ENCODE peak calls at places on chromosomes 16 and 17, in six cellular contexts. E is stomach, H is IMR-90, R is esophagus muscularis mucosa, G is prostate gland, F is HCT116. I is an unnamed sample.

GRCh38 chr17:65434251-65434650 is 127.2 kb downstream of the AXIN2 start:
- DNase-seq in E (no peak), H (no peak), R (no peak), G (no peak), F (no peak), I (no peak)

GRCh38 chr17:55263565-55264272 is 1.0 kb upstream of the HLF start:
- DNase-seq in E (no peak), H (no peak), R (no peak), G (no peak), F (no peak), I (no peak)

GRCh38 chr17:64213995-64214507 is 49.0 kb downstream of the TEX2 start:
- DNase-seq in E (no peak), H (no peak), R (no peak), G (no peak), F (no peak), I (no peak)

GRCh38 chr17:3960764-3961163 is 3.5 kb downstream of the ATP2A3 start:
- DNase-seq in E (no peak), H (peak; percentile 55), R (no peak), G (no peak), F (no peak), I (peak; percentile 46)

GRCh38 chr17:76076765-76077581 is 2.0 kb upstream of the ZACN start:
- DNase-seq in E (no peak), H (peak; percentile 41), R (no peak), G (no peak), F (no peak), I (no peak)

GRCh38 chr16:65658339-65659275 is 536.7 kb upstream of the CDH11 start:
- DNase-seq in E (no peak), H (peak; percentile 86), R (no peak), G (peak; percentile 64), F (no peak), I (no peak)

GRCh38 chr17:63665527-63666214 is 34.3 kb downstream of the LIMD2 start:
- DNase-seq in E (no peak), H (no peak), R (no peak), G (no peak), F (no peak), I (no peak)

GRCh38 chr17:21278304-21279197 is 6.0 kb upstream of the MAP2K3 start:
- DNase-seq in E (peak; percentile 87), H (no peak), R (no peak), G (no peak), F (no peak), I (peak; percentile 77)

GRCh38 chr17:1168537-1169234 is 11.1 kb downstream of the ABR start:
- DNase-seq in E (no peak), H (no peak), R (no peak), G (no peak), F (no peak), I (no peak)

GRCh38 chr17:63464691-63465090 is 12.2 kb upstream of the ACE start:
- DNase-seq in E (no peak), H (no peak), R (no peak), G (no peak), F (no peak), I (no peak)

GRCh38 chr17:76063880-76064546 is 8.3 kb downstream of the SRP68 start:
- DNase-seq in E (no peak), H (no peak), R (no peak), G (no peak), F (no peak), I (no peak)

GRCh38 chr16:84884311-84885023 is 64.7 kb downstream of the CRISPLD2 start:
- DNase-seq in E (peak; percentile 53), H (no peak), R (no peak), G (peak; percentile 44), F (no peak), I (peak; percentile 92)

DNA sequence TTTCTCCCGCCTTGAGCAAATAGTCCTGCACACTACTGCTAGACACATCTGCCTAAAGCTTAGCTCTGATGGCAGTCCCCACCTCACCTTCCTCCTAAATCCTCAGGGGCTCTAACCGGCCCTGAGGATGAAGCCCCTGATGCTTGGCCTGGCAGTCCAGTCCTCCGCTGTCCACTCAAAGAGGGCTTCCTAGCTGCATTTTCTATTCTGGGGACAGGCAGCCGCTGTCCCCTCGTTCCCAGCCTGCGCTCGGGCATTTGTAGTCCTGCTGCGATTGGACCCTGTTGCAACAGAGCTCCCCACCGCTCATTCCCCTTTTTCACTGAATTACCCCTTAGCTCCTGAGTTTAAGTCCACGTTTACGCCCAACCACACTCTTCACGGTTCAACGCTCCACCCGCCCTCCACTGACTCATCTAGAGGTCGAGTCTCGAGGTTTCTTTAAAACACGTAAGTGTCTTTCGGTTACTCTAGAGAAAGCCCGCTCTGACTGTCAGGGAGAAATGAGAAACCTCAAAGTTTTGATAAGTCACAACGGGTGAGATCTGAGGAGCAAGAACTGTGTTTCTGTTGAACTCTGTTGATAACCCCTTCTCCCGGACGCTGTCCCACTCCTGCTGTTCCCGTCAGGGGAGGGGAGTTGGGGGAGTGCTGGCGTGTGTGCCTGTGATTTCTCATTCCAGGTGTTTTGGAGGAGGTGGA is 4.5 kb downstream of the CCR7 start:
- DNase-seq in E (peak; percentile 31), H (peak; percentile 57), R (peak; percentile 88), G (no peak), F (no peak), I (peak; percentile 74)
- H3K27ac ChIP-seq in E (peak overlapping the region; percentile 77), H (peak overlapping the region; percentile 36), R (peak overlapping the region; percentile 67), G (peak overlapping the region; percentile 71), F (no peak overlapping the region), I (peak overlapping the region; percentile 83)

DNA sequence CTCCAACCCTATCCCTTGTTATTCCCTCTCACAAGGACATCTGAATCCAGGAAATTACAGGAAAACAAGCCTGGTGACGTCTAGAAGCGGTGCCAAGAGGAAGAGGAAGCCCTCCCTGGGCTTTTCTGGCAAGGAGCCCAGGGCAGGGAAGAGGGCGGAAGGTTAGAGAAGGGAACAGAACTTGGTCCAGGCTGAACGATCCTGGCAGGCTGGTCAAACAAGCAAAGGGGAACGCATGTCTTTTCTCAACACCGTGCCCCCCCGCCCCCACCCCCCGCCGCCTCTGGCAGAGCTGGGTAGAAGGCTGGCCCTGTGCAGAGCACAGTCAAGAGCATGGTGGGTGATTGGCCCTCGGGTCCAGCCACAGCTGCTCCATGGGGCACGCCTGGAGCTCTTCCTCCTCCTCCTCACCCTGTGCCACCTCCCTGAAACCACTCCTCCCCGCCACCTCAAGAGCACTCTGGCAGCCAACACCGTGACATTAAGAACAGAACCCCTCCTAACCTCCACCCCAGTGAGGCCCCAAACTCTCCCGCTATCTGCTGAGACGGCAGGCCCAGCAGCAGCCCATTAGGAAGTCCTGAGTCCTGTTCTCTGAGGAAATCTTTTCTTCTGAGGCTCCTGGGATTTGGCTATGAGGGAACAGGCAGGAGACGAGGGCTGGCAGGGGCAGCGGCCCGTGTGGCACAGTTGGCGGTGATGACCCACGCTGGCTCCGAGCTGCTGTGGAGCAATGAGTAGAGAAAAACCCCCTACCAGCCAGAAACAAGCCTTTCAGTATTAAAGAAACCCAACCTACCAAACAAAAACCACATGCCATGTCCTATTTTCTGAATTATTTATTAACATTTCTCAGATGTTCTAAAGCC is 7.3 kb downstream of the C16orf86 start:
- DNase-seq in E (peak; percentile 77), H (no peak), R (no peak), G (no peak), F (no peak), I (peak; percentile 64)
- TF ChIP-seq POLR2A in E (no peak), H (no peak), R (no peak), G (no peak), F (no peak), I (peak; percentile 4)

GRCh38 chr17:73545109-73545508 is 99.1 kb downstream of the SDK2 start:
- DNase-seq in E (no peak), H (no peak), R (no peak), G (no peak), F (no peak), I (no peak)
- H3K27ac ChIP-seq in E (no peak overlapping the region), H (no peak overlapping the region), R (no peak overlapping the region), G (no peak overlapping the region), F (no peak overlapping the region), I (no peak overlapping the region)

GRCh38 chr17:8794636-8795035 is 4.5 kb downstream of the MFSD6L start:
- DNase-seq in E (no peak), H (no peak), R (peak; percentile 66), G (no peak), F (no peak), I (no peak)
- TF ChIP-seq POLR2A in E (no peak), H (no peak), R (no peak), G (no peak), F (no peak), I (no peak)

GRCh38 chr17:19755392-19755791 is 7.3 kb upstream of the ALDH3A1 start:
- DNase-seq in E (no peak), H (no peak), R (no peak), G (no peak), F (no peak), I (no peak)

GRCh38 chr17:19755821-19756510 is 7.9 kb upstream of the ALDH3A1 start:
- DNase-seq in E (no peak), H (no peak), R (no peak), G (no peak), F (no peak), I (no peak)

GRCh38 chr17:19752216-19753048 is 4.3 kb upstream of the ALDH3A1 start:
- DNase-seq in E (no peak), H (no peak), R (no peak), G (no peak), F (no peak), I (no peak)

GRCh38 chr17:19753049-19753444 is 4.9 kb upstream of the ALDH3A1 start:
- DNase-seq in E (peak; percentile 91), H (peak; percentile 60), R (no peak), G (peak; percentile 92), F (peak; percentile 79), I (peak; percentile 97)

GRCh38 chr17:19753661-19754463 is 5.8 kb upstream of the ALDH3A1 start:
- DNase-seq in E (peak; percentile 82), H (no peak), R (no peak), G (peak; percentile 73), F (peak; percentile 54), I (peak; percentile 84)
- H3K27ac ChIP-seq in E (peak overlapping the region; percentile 86), H (no peak overlapping the region), R (no peak overlapping the region), G (peak overlapping the region; percentile 61), F (peak overlapping the region; percentile 90), I (peak overlapping the region; percentile 60)

GRCh38 chr16:3439637-3440036 is 3.7 kb downstream of the ZNF597 start:
- DNase-seq in E (no peak), H (no peak), R (no peak), G (no peak), F (no peak), I (no peak)

GRCh38 chr16:3443108-3444031 is at the start of the genes NAA60 and ZNF597:
- DNase-seq in E (peak; percentile 81), H (peak; percentile 93), R (peak; percentile 93), G (peak; percentile 82), F (peak; percentile 83), I (peak; percentile 83)

DNA sequence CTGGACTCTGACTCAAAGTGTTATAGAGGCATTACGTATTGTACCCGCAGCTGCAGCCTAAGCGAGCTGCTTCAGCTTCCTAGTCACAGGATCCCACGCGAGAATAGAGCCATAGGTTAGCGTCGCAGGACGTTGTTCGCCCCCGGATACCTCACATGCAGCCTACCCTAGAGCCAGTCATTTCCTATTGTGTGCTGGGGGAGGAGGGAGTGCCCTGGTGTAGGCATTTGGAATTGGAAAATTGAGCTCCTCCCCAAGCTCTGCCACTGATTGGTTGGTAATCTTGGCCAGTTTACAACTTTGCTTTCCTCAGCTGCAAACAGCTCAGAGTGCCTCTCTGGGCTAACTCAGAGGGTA is 530 bp downstream of the NAA60 start:
- DNase-seq in E (peak; percentile 36), H (peak; percentile 80), R (no peak), G (no peak), F (peak; percentile 39), I (no peak)
- TF ChIP-seq POLR2A in E (no peak), H (peak; percentile 48), R (no peak), G (no peak), F (peak; percentile 14), I (no peak)

I was measured in thyroid gland.